ENCODE peak calls at places on chromosomes 16 and 17, in nine cellular contexts. One of them, this sample, is unnamed.

GRCh38 chr16:64304376-64304775 is 817.5 kb downstream of the CDH11 start:
- DNase-seq in heart right ventricle: no peak
- DNase-seq in endothelial cell of umbilical vein: no peak
- DNase-seq in GM06990: no peak
- DNase-seq in tibial nerve: no peak
- DNase-seq in osteoblast: no peak
- DNase-seq in adrenal gland: no peak
- DNase-seq in GM23248: no peak
- DNase-seq in IMR-90: no peak
- DNase-seq in this sample: no peak

GRCh38 chr17:73754886-73755285 is 110.6 kb upstream of the SDK2 start:
- DNase-seq in heart right ventricle: no peak
- DNase-seq in endothelial cell of umbilical vein: no peak
- DNase-seq in GM06990: no peak
- DNase-seq in tibial nerve: no peak
- DNase-seq in osteoblast: peak; percentile 29
- DNase-seq in adrenal gland: no peak
- DNase-seq in GM23248: no peak
- DNase-seq in IMR-90: no peak
- DNase-seq in this sample: no peak

GRCh38 chr16:64629622-64630021 is 492.2 kb downstream of the CDH11 start:
- DNase-seq in heart right ventricle: no peak
- DNase-seq in endothelial cell of umbilical vein: no peak
- DNase-seq in GM06990: no peak
- DNase-seq in tibial nerve: no peak
- DNase-seq in osteoblast: no peak
- DNase-seq in adrenal gland: no peak
- DNase-seq in GM23248: peak; percentile 51
- DNase-seq in IMR-90: no peak
- DNase-seq in this sample: no peak

GRCh38 chr17:20896153-20896649 is 146.6 kb downstream of the USP22 start:
- DNase-seq in heart right ventricle: peak; percentile 49
- DNase-seq in endothelial cell of umbilical vein: peak; percentile 35
- DNase-seq in GM06990: no peak
- DNase-seq in tibial nerve: no peak
- DNase-seq in osteoblast: peak; percentile 32
- DNase-seq in adrenal gland: no peak
- DNase-seq in GM23248: peak; percentile 7
- DNase-seq in IMR-90: peak; percentile 1
- DNase-seq in this sample: peak; percentile 22

GRCh38 chr16:3904875-3905274 is 24.4 kb upstream of the CREBBP start:
- DNase-seq in heart right ventricle: no peak
- DNase-seq in endothelial cell of umbilical vein: no peak
- DNase-seq in GM06990: no peak
- DNase-seq in tibial nerve: no peak
- DNase-seq in osteoblast: no peak
- DNase-seq in adrenal gland: no peak
- DNase-seq in GM23248: no peak
- DNase-seq in IMR-90: no peak
- DNase-seq in this sample: peak; percentile 18

GRCh38 chr17:66373944-66374817 is 71.8 kb downstream of the PRKCA start:
- DNase-seq in heart right ventricle: peak; percentile 41
- DNase-seq in endothelial cell of umbilical vein: no peak
- DNase-seq in GM06990: no peak
- DNase-seq in tibial nerve: no peak
- DNase-seq in osteoblast: no peak
- DNase-seq in adrenal gland: peak; percentile 67
- DNase-seq in GM23248: no peak
- DNase-seq in IMR-90: no peak
- DNase-seq in this sample: peak; percentile 24

GRCh38 chr16:82049484-82049883 is 14.4 kb downstream of the HSD17B2 start:
- DNase-seq in heart right ventricle: no peak
- DNase-seq in endothelial cell of umbilical vein: no peak
- DNase-seq in GM06990: no peak
- DNase-seq in tibial nerve: no peak
- DNase-seq in osteoblast: no peak
- DNase-seq in adrenal gland: no peak
- DNase-seq in GM23248: no peak
- DNase-seq in IMR-90: no peak
- DNase-seq in this sample: no peak

GRCh38 chr16:67215690-67216089 is 11.2 kb upstream of the TMEM208 start:
- DNase-seq in heart right ventricle: no peak
- DNase-seq in endothelial cell of umbilical vein: no peak
- DNase-seq in GM06990: no peak
- DNase-seq in tibial nerve: no peak
- DNase-seq in osteoblast: no peak
- DNase-seq in adrenal gland: no peak
- DNase-seq in GM23248: no peak
- DNase-seq in IMR-90: no peak
- DNase-seq in this sample: peak; percentile 74

GRCh38 chr16:80671281-80671849 is 130.6 kb downstream of the DYNLRB2 start:
- DNase-seq in heart right ventricle: no peak
- DNase-seq in endothelial cell of umbilical vein: no peak
- DNase-seq in GM06990: peak; percentile 64
- DNase-seq in tibial nerve: no peak
- DNase-seq in osteoblast: no peak
- DNase-seq in adrenal gland: no peak
- DNase-seq in GM23248: no peak
- DNase-seq in IMR-90: no peak
- DNase-seq in this sample: no peak

GRCh38 chr16:19481769-19482168 is 40.1 kb downstream of the GDE1 start:
- DNase-seq in heart right ventricle: no peak
- DNase-seq in endothelial cell of umbilical vein: no peak
- DNase-seq in GM06990: no peak
- DNase-seq in tibial nerve: no peak
- DNase-seq in osteoblast: no peak
- DNase-seq in adrenal gland: no peak
- DNase-seq in GM23248: no peak
- DNase-seq in IMR-90: no peak
- DNase-seq in this sample: no peak

GRCh38 chr17:55683554-55684315 is 38.9 kb downstream of the TMEM100 start:
- DNase-seq in heart right ventricle: no peak
- DNase-seq in endothelial cell of umbilical vein: no peak
- DNase-seq in GM06990: no peak
- DNase-seq in tibial nerve: no peak
- DNase-seq in osteoblast: no peak
- DNase-seq in adrenal gland: no peak
- DNase-seq in GM23248: no peak
- DNase-seq in IMR-90: no peak
- DNase-seq in this sample: no peak

GRCh38 chr17:63096426-63096825 is 130.4 kb downstream of the TANC2 start:
- DNase-seq in heart right ventricle: no peak
- DNase-seq in endothelial cell of umbilical vein: no peak
- DNase-seq in GM06990: no peak
- DNase-seq in tibial nerve: no peak
- DNase-seq in osteoblast: peak; percentile 60
- DNase-seq in adrenal gland: no peak
- DNase-seq in GM23248: peak; percentile 65
- DNase-seq in IMR-90: peak; percentile 88
- DNase-seq in this sample: no peak

GRCh38 chr16:48617711-48618148 is 7.8 kb upstream of the N4BP1 start:
- DNase-seq in heart right ventricle: peak; percentile 45
- DNase-seq in endothelial cell of umbilical vein: peak; percentile 29
- DNase-seq in GM06990: no peak
- DNase-seq in tibial nerve: peak; percentile 47
- DNase-seq in osteoblast: peak; percentile 57
- DNase-seq in adrenal gland: peak; percentile 60
- DNase-seq in GM23248: peak; percentile 78
- DNase-seq in IMR-90: peak; percentile 63
- DNase-seq in this sample: no peak

GRCh38 chr17:41322264-41322902 is 6.9 kb upstream of the KRTAP17-1 start:
- DNase-seq in heart right ventricle: no peak
- DNase-seq in endothelial cell of umbilical vein: peak; percentile 49
- DNase-seq in GM06990: no peak
- DNase-seq in tibial nerve: peak; percentile 10
- DNase-seq in osteoblast: peak; percentile 94
- DNase-seq in adrenal gland: no peak
- DNase-seq in GM23248: peak; percentile 82
- DNase-seq in IMR-90: peak; percentile 79
- DNase-seq in this sample: peak; percentile 60

GRCh38 chr17:336110-337021 is 16.2 kb downstream of the RPH3AL start:
- DNase-seq in heart right ventricle: peak; percentile 79
- DNase-seq in endothelial cell of umbilical vein: peak; percentile 36
- DNase-seq in GM06990: no peak
- DNase-seq in tibial nerve: peak; percentile 61
- DNase-seq in osteoblast: peak; percentile 73
- DNase-seq in adrenal gland: peak; percentile 88
- DNase-seq in GM23248: no peak
- DNase-seq in IMR-90: no peak
- DNase-seq in this sample: peak; percentile 80

GRCh38 chr16:1414532-1415265 is at the start of gene UNKL:
- DNase-seq in heart right ventricle: peak; percentile 87
- DNase-seq in endothelial cell of umbilical vein: peak; percentile 40
- DNase-seq in GM06990: peak; percentile 80
- DNase-seq in tibial nerve: peak; percentile 48
- DNase-seq in osteoblast: peak; percentile 99
- DNase-seq in adrenal gland: peak; percentile 84
- DNase-seq in GM23248: peak; percentile 74
- DNase-seq in IMR-90: peak; percentile 43
- DNase-seq in this sample: peak; percentile 100

GRCh38 chr17:64964796-64965195 is 45.5 kb upstream of the LRRC37A3 start:
- DNase-seq in heart right ventricle: no peak
- DNase-seq in endothelial cell of umbilical vein: no peak
- DNase-seq in GM06990: no peak
- DNase-seq in tibial nerve: no peak
- DNase-seq in osteoblast: no peak
- DNase-seq in adrenal gland: no peak
- DNase-seq in GM23248: no peak
- DNase-seq in IMR-90: no peak
- DNase-seq in this sample: no peak

GRCh38 chr16:29915590-29916247 is 10.3 kb downstream of the KCTD13 start:
- DNase-seq in heart right ventricle: no peak
- DNase-seq in endothelial cell of umbilical vein: peak; percentile 69
- DNase-seq in GM06990: no peak
- DNase-seq in tibial nerve: no peak
- DNase-seq in osteoblast: no peak
- DNase-seq in adrenal gland: no peak
- DNase-seq in GM23248: no peak
- DNase-seq in IMR-90: peak; percentile 70
- DNase-seq in this sample: no peak

GRCh38 chr16:1325673-1326371 is 7.6 kb upstream of the BAIAP3 start:
- DNase-seq in heart right ventricle: no peak
- DNase-seq in endothelial cell of umbilical vein: no peak
- DNase-seq in GM06990: no peak
- DNase-seq in tibial nerve: no peak
- DNase-seq in osteoblast: no peak
- DNase-seq in adrenal gland: no peak
- DNase-seq in GM23248: no peak
- DNase-seq in IMR-90: no peak
- DNase-seq in this sample: peak; percentile 80

DNA sequence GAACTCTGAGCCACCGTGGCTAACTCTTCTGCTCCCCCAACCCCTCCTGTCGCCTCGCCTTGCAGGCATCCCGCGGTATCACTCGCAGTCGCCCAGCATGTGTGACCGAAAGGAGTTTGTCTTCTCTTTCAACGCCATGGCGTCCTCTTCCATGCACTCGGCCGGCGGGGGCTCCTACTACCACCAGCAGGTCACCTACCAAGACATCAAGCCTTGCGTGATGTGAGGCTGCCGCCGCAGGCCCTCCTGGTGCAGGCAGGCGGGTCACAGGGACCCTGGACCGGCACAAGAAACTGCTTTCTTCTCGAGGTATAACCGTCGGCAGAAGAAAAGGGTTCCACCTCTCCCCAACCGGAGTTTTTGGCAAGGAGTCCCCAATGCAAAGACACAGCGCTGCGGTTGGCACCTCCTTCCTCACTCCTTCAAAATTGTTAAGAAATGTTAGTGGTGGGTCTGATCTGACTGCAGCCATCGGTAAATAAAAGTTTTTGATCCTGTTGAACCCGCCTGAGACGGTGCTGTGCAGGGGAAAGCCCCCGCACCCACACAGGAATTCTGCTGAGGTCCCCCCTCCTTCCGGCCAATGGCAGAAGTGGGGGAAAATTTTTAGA is 2.6 kb downstream of the FOXF1 start:
- DNase-seq in heart right ventricle: no peak
- DNase-seq in endothelial cell of umbilical vein: no peak
- DNase-seq in GM06990: no peak
- DNase-seq in tibial nerve: no peak
- DNase-seq in osteoblast: peak; percentile 76
- DNase-seq in adrenal gland: no peak
- DNase-seq in GM23248: no peak
- DNase-seq in IMR-90: peak; percentile 56
- DNase-seq in this sample: peak; percentile 81
- H3K27me3 ChIP-seq in heart right ventricle: peaks cover 98% of the 10 kb centered on the region
- H3K27me3 ChIP-seq in endothelial cell of umbilical vein: peaks cover 76% of the 10 kb centered on the region
- H3K27me3 ChIP-seq in GM06990: no peaks in the 10 kb centered on the region
- H3K27me3 ChIP-seq in tibial nerve: peaks cover 97% of the 10 kb centered on the region
- H3K27me3 ChIP-seq in osteoblast: peaks cover 79% of the 10 kb centered on the region
- H3K27me3 ChIP-seq in adrenal gland: peaks cover 97% of the 10 kb centered on the region
- H3K27me3 ChIP-seq in GM23248: peaks cover 13% of the 10 kb centered on the region
- H3K27me3 ChIP-seq in IMR-90: no peaks in the 10 kb centered on the region
- H3K27me3 ChIP-seq in this sample: peaks cover 99% of the 10 kb centered on the region

DNA sequence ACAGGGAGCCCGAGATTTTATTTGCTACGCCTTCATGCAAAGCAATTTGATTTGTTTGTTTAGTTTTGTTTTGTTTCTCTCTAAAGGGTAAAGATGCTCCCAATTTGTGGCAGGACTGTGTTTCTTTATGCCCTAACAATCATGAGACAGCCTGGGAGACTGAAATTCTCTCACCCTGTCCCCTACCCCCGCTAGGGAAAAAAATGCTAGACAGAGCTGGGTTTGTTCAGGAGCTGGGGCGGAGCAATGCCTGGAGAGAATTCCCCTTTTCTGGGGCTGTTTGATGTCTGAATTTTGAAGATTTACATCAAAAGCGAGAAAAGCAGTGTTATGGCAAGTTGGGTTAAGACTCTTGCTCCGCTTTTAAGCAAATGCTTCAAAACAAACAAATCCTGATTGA is 8.4 kb downstream of the MAF start:
- DNase-seq in heart right ventricle: no peak
- DNase-seq in endothelial cell of umbilical vein: no peak
- DNase-seq in GM06990: no peak
- DNase-seq in tibial nerve: no peak
- DNase-seq in osteoblast: no peak
- DNase-seq in adrenal gland: no peak
- DNase-seq in GM23248: no peak
- DNase-seq in IMR-90: no peak
- DNase-seq in this sample: peak; percentile 36
- H3K4me3 ChIP-seq in heart right ventricle: no peak overlapping the region
- H3K4me3 ChIP-seq in endothelial cell of umbilical vein: no peak overlapping the region
- H3K4me3 ChIP-seq in GM06990: no peak overlapping the region
- H3K4me3 ChIP-seq in tibial nerve: peak overlapping the region; percentile 9
- H3K4me3 ChIP-seq in osteoblast: no peak overlapping the region
- H3K4me3 ChIP-seq in adrenal gland: no peak overlapping the region
- H3K4me3 ChIP-seq in GM23248: no peak overlapping the region
- H3K4me3 ChIP-seq in IMR-90: no peak overlapping the region
- H3K4me3 ChIP-seq in this sample: no peak overlapping the region

GRCh38 chr17:79939755-79940154 is 95.9 kb downstream of the TBC1D16 start:
- DNase-seq in heart right ventricle: no peak
- DNase-seq in endothelial cell of umbilical vein: no peak
- DNase-seq in GM06990: no peak
- DNase-seq in tibial nerve: no peak
- DNase-seq in osteoblast: peak; percentile 29
- DNase-seq in adrenal gland: no peak
- DNase-seq in GM23248: no peak
- DNase-seq in IMR-90: no peak
- DNase-seq in this sample: no peak
- H3K36me3 ChIP-seq in heart right ventricle: no peaks in the 10 kb centered on the region
- H3K36me3 ChIP-seq in endothelial cell of umbilical vein: peaks cover 23% of the 10 kb centered on the region
- H3K36me3 ChIP-seq in GM06990: no peaks in the 10 kb centered on the region
- H3K36me3 ChIP-seq in tibial nerve: no peaks in the 10 kb centered on the region
- H3K36me3 ChIP-seq in osteoblast: peaks cover 17% of the 10 kb centered on the region
- H3K36me3 ChIP-seq in adrenal gland: peaks cover 9% of the 10 kb centered on the region
- H3K36me3 ChIP-seq in GM23248: no peaks in the 10 kb centered on the region
- H3K36me3 ChIP-seq in IMR-90: peaks cover 32% of the 10 kb centered on the region
- H3K36me3 ChIP-seq in this sample: peaks cover 24% of the 10 kb centered on the region

GRCh38 chr17:2722611-2723010 is 11.0 kb upstream of the CLUH start:
- DNase-seq in heart right ventricle: no peak
- DNase-seq in endothelial cell of umbilical vein: no peak
- DNase-seq in GM06990: no peak
- DNase-seq in tibial nerve: no peak
- DNase-seq in osteoblast: peak; percentile 80
- DNase-seq in adrenal gland: no peak
- DNase-seq in GM23248: no peak
- DNase-seq in IMR-90: no peak
- DNase-seq in this sample: peak; percentile 67
- H3K27me3 ChIP-seq in heart right ventricle: peaks cover 6% of the 10 kb centered on the region
- H3K27me3 ChIP-seq in endothelial cell of umbilical vein: peaks cover 17% of the 10 kb centered on the region
- H3K27me3 ChIP-seq in GM06990: no peaks in the 10 kb centered on the region
- H3K27me3 ChIP-seq in tibial nerve: peaks cover 52% of the 10 kb centered on the region
- H3K27me3 ChIP-seq in osteoblast: peaks cover 28% of the 10 kb centered on the region
- H3K27me3 ChIP-seq in adrenal gland: peaks cover 11% of the 10 kb centered on the region
- H3K27me3 ChIP-seq in GM23248: peaks cover 11% of the 10 kb centered on the region
- H3K27me3 ChIP-seq in IMR-90: peaks cover 48% of the 10 kb centered on the region
- H3K27me3 ChIP-seq in this sample: no peaks in the 10 kb centered on the region